ENCODE peak calls at places on chromosomes 5 and 9, in eight cellular contexts. One of them, this sample, is unnamed.

GRCh38 chr9:77589046-77589795 is 58.9 kb downstream of the GNA14 start:
- DNase-seq in fibroblast of pulmonary artery: no peak
- DNase-seq in body of pancreas: no peak
- DNase-seq in OCI-LY7: no peak
- DNase-seq in dorsolateral prefrontal cortex: no peak
- DNase-seq in astrocyte of the spinal cord: no peak
- DNase-seq in breast epithelium: no peak
- DNase-seq in HFF-Myc: no peak
- DNase-seq in this sample: no peak

GRCh38 chr9:22986556-22986955 is 539.9 kb downstream of the DMRTA1 start:
- DNase-seq in body of pancreas: no peak
- DNase-seq in breast epithelium: no peak
- DNase-seq in OCI-LY7: no peak
- DNase-seq in fibroblast of pulmonary artery: no peak
- DNase-seq in HFF-Myc: no peak
- DNase-seq in astrocyte of the spinal cord: no peak
- DNase-seq in dorsolateral prefrontal cortex: no peak
- DNase-seq in this sample: no peak

GRCh38 chr5:143086851-143087637 is 316.4 kb downstream of the NR3C1 start:
- DNase-seq in astrocyte of the spinal cord: peak
- DNase-seq in HFF-Myc: peak
- DNase-seq in body of pancreas: no peak
- DNase-seq in dorsolateral prefrontal cortex: no peak
- DNase-seq in fibroblast of pulmonary artery: peak
- DNase-seq in OCI-LY7: no peak
- DNase-seq in breast epithelium: no peak
- DNase-seq in this sample: peak

GRCh38 chr9:77857513-77858298 is 173.9 kb downstream of the GNAQ start:
- DNase-seq in dorsolateral prefrontal cortex: no peak
- DNase-seq in HFF-Myc: no peak
- DNase-seq in astrocyte of the spinal cord: no peak
- DNase-seq in body of pancreas: no peak
- DNase-seq in breast epithelium: no peak
- DNase-seq in fibroblast of pulmonary artery: no peak
- DNase-seq in OCI-LY7: no peak
- DNase-seq in this sample: no peak

GRCh38 chr9:128034821-128035764 is 32.0 kb downstream of the NAIF1 start:
- DNase-seq in HFF-Myc: peak
- DNase-seq in astrocyte of the spinal cord: peak
- DNase-seq in fibroblast of pulmonary artery: peak
- DNase-seq in body of pancreas: peak
- DNase-seq in dorsolateral prefrontal cortex: peak
- DNase-seq in breast epithelium: peak
- DNase-seq in OCI-LY7: peak
- DNase-seq in this sample: peak

GRCh38 chr5:143229896-143230675 is 173.4 kb downstream of the NR3C1 start:
- DNase-seq in dorsolateral prefrontal cortex: peak
- DNase-seq in breast epithelium: no peak
- DNase-seq in body of pancreas: no peak
- DNase-seq in OCI-LY7: peak
- DNase-seq in HFF-Myc: peak
- DNase-seq in fibroblast of pulmonary artery: no peak
- DNase-seq in astrocyte of the spinal cord: no peak
- DNase-seq in this sample: peak

GRCh38 chr9:138071292-138071691 is 193.7 kb downstream of the CACNA1B start:
- DNase-seq in fibroblast of pulmonary artery: no peak
- DNase-seq in HFF-Myc: no peak
- DNase-seq in OCI-LY7: no peak
- DNase-seq in dorsolateral prefrontal cortex: no peak
- DNase-seq in breast epithelium: no peak
- DNase-seq in astrocyte of the spinal cord: no peak
- DNase-seq in body of pancreas: no peak
- DNase-seq in this sample: no peak

GRCh38 chr9:7976167-7976755 is 176.7 kb upstream of the DMAC1 start:
- DNase-seq in body of pancreas: no peak
- DNase-seq in breast epithelium: no peak
- DNase-seq in astrocyte of the spinal cord: peak
- DNase-seq in fibroblast of pulmonary artery: no peak
- DNase-seq in dorsolateral prefrontal cortex: no peak
- DNase-seq in OCI-LY7: peak
- DNase-seq in HFF-Myc: no peak
- DNase-seq in this sample: no peak

GRCh38 chr5:171845857-171846785 is 60.5 kb downstream of the SMIM23 start:
- DNase-seq in astrocyte of the spinal cord: no peak
- DNase-seq in dorsolateral prefrontal cortex: no peak
- DNase-seq in OCI-LY7: no peak
- DNase-seq in body of pancreas: peak
- DNase-seq in HFF-Myc: no peak
- DNase-seq in breast epithelium: no peak
- DNase-seq in fibroblast of pulmonary artery: peak
- DNase-seq in this sample: no peak

GRCh38 chr9:114098660-114099522 is at the start of gene KIF12:
- DNase-seq in OCI-LY7: no peak
- DNase-seq in astrocyte of the spinal cord: no peak
- DNase-seq in body of pancreas: peak
- DNase-seq in fibroblast of pulmonary artery: no peak
- DNase-seq in breast epithelium: peak
- DNase-seq in HFF-Myc: no peak
- DNase-seq in dorsolateral prefrontal cortex: no peak
- DNase-seq in this sample: no peak

GRCh38 chr9:114033397-114034103 is 44.5 kb downstream of the AMBP start:
- DNase-seq in breast epithelium: peak
- DNase-seq in dorsolateral prefrontal cortex: no peak
- DNase-seq in body of pancreas: peak
- DNase-seq in HFF-Myc: no peak
- DNase-seq in fibroblast of pulmonary artery: peak
- DNase-seq in astrocyte of the spinal cord: peak
- DNase-seq in OCI-LY7: peak
- DNase-seq in this sample: no peak

DNA sequence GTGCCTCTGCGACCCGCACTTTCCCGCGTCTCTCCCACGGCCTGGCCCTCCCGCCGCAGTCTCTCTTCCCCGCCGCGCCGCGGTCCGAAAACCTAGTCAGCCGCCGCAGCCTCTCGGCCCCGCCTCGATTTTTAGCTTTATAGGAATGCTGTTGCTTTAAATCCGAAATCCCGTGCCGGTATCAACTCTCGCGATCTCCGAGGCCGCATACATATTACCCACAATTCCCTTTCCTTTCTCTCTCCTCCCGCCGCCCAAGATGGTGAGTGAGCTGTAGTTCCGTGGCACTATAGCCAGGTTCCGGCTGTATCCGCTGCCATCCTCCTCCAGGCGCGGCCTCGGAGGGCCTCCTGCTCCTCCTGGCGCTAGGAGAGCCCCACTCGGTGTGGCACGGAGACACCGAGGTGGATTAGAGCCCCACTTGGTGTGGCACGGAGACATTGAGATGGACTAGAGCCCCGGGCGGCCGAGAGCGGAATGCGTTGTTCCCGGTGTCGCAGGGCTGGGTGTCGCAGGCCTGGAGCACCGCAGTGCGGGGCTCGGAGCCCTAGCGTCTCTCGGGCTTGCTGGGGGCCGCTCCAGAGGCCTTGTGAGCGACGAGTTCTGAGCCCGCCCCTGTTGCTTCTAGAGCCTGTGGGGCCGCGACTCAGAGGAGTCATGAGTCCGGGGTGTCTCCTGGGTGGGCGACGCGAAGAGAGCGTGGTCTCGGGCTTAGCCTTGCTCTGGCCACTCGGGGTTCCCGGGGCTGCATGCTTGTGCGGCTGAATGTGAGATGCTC is at the start of the genes MED22 and RPL7A:
- DNase-seq in OCI-LY7: peak
- DNase-seq in astrocyte of the spinal cord: peak
- DNase-seq in breast epithelium: peak
- DNase-seq in body of pancreas: peak
- DNase-seq in dorsolateral prefrontal cortex: peak
- DNase-seq in fibroblast of pulmonary artery: peak
- DNase-seq in HFF-Myc: peak
- DNase-seq in this sample: peak
- TF ChIP-seq CTCF in OCI-LY7: no peak
- TF ChIP-seq CTCF in astrocyte of the spinal cord: no peak
- TF ChIP-seq CTCF in breast epithelium: no peak
- TF ChIP-seq CTCF in body of pancreas: no peak
- TF ChIP-seq CTCF in dorsolateral prefrontal cortex: peak
- TF ChIP-seq CTCF in fibroblast of pulmonary artery: no peak
- TF ChIP-seq CTCF in HFF-Myc: no peak
- TF ChIP-seq CTCF in this sample: no peak

DNA sequence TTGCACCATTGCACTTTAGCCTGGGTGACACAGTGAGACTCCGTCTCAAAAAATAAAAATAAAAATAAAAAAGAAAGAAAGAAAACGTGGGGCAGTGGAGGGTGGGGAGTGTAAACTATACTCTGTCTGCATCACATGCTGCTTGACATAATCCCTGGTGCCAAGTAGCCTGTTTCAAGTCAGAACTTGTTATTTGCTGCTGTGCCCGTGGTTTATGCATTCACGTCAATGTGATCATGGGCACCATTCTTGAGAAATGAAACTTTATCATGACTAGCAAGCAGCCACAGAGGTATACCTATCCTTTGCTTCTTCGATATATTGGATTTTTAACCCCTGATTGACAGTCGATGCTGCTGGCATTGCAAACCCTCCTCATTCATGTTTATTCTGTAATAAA is 4.1 kb upstream of the SMU1 start:
- DNase-seq in breast epithelium: no peak
- DNase-seq in OCI-LY7: no peak
- DNase-seq in HFF-Myc: no peak
- DNase-seq in body of pancreas: no peak
- DNase-seq in dorsolateral prefrontal cortex: no peak
- DNase-seq in fibroblast of pulmonary artery: no peak
- DNase-seq in astrocyte of the spinal cord: no peak
- DNase-seq in this sample: no peak
- H3K4me3 ChIP-seq in breast epithelium: no peak
- H3K4me3 ChIP-seq in OCI-LY7: peak
- H3K4me3 ChIP-seq in HFF-Myc: peak
- H3K4me3 ChIP-seq in body of pancreas: no peak
- H3K4me3 ChIP-seq in dorsolateral prefrontal cortex: peak
- H3K4me3 ChIP-seq in fibroblast of pulmonary artery: no peak
- H3K4me3 ChIP-seq in astrocyte of the spinal cord: no peak
- H3K4me3 ChIP-seq in this sample: no peak

GRCh38 chr5:10457682-10458574 is 16.2 kb downstream of the ROPN1L start:
- DNase-seq in dorsolateral prefrontal cortex: no peak
- DNase-seq in body of pancreas: no peak
- DNase-seq in astrocyte of the spinal cord: no peak
- DNase-seq in fibroblast of pulmonary artery: peak
- DNase-seq in OCI-LY7: no peak
- DNase-seq in HFF-Myc: no peak
- DNase-seq in breast epithelium: peak
- DNase-seq in this sample: no peak

GRCh38 chr5:10454591-10455272 is 13.1 kb downstream of the ROPN1L start:
- DNase-seq in body of pancreas: no peak
- DNase-seq in HFF-Myc: no peak
- DNase-seq in breast epithelium: no peak
- DNase-seq in dorsolateral prefrontal cortex: no peak
- DNase-seq in fibroblast of pulmonary artery: peak
- DNase-seq in OCI-LY7: no peak
- DNase-seq in astrocyte of the spinal cord: peak
- DNase-seq in this sample: no peak

GRCh38 chr5:10455273-10455670 is 13.6 kb downstream of the ROPN1L start:
- DNase-seq in breast epithelium: no peak
- DNase-seq in fibroblast of pulmonary artery: no peak
- DNase-seq in HFF-Myc: no peak
- DNase-seq in astrocyte of the spinal cord: no peak
- DNase-seq in OCI-LY7: no peak
- DNase-seq in dorsolateral prefrontal cortex: no peak
- DNase-seq in body of pancreas: no peak
- DNase-seq in this sample: no peak

GRCh38 chr5:10459080-10460055 is 17.7 kb downstream of the ROPN1L start:
- DNase-seq in dorsolateral prefrontal cortex: no peak
- DNase-seq in fibroblast of pulmonary artery: no peak
- DNase-seq in astrocyte of the spinal cord: no peak
- DNase-seq in body of pancreas: no peak
- DNase-seq in breast epithelium: no peak
- DNase-seq in HFF-Myc: no peak
- DNase-seq in OCI-LY7: no peak
- DNase-seq in this sample: no peak

DNA sequence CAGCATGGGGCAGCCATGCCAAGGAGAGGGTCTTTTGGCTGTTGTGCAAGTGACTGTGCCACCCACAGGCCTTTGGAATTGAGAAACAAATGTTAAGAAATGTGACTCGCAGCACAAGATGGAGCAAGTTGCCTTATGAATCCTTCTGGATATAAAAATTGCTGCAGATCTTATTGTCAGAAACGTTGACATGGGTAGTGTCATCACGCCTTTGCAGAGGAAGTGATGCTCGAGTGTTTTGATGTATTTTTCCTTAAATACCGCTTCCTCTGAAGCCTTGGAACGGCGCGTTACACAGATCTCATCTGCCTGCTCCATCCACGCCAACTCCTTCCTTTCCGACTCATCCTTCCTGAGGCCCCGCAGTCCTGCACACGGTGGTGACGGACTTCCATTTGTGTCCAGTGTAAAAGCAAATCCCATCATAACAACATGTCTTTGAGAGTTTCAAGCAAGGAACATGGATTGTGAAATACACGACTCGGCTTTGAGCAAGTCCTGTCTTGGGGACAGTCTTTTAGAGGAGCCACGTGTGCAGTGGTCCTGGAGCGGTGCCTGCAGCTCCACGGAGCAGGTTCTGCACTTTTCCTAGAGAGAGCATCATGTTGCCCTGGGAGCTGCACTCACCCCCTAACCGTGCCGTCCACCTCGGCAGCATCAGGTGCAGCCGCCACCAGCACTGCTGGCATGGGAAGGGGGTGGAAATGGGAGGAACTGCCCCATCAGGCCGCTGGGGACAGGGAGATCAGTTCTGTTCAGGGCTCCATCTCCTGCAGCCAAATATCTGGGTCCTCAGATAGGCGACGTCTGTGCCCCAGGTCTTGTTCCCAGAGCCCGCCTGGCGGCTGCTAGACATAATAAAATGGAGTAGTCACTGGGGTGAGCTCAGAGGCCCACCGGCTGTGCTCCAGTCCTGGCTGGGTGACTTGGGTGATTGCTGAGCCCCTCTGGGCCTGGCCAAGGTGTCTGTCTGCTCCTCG is 15.2 kb downstream of the ROPN1L start:
- DNase-seq in body of pancreas: no peak
- DNase-seq in astrocyte of the spinal cord: peak
- DNase-seq in OCI-LY7: no peak
- DNase-seq in HFF-Myc: no peak
- DNase-seq in dorsolateral prefrontal cortex: peak
- DNase-seq in fibroblast of pulmonary artery: peak
- DNase-seq in breast epithelium: no peak
- DNase-seq in this sample: no peak
- TF ChIP-seq CTCF in body of pancreas: no peak
- TF ChIP-seq CTCF in astrocyte of the spinal cord: no peak
- TF ChIP-seq CTCF in OCI-LY7: no peak
- TF ChIP-seq CTCF in HFF-Myc: no peak
- TF ChIP-seq CTCF in dorsolateral prefrontal cortex: no peak
- TF ChIP-seq CTCF in fibroblast of pulmonary artery: no peak
- TF ChIP-seq CTCF in breast epithelium: no peak
- TF ChIP-seq CTCF in this sample: no peak

DNA sequence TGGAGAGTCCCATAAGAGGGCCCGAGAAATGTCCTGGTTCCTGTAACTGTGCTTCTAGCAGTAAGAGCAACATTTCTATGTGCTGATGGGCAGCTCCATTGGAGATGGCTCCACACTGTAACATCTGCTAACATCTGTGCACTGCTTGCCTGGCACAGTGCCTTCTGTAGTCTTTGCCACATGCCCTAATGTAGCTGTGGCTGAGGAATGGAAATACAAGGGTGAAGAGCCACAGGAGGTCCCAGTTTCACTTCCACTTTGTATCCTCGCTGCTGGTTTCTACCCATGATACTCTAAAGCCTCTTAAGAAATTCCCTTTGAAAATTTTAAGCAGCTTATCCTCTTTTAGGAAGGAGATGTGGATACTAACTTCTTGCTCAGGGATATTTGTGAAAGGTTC is 97.4 kb downstream of the HOMER1 start:
- DNase-seq in fibroblast of pulmonary artery: no peak
- DNase-seq in dorsolateral prefrontal cortex: no peak
- DNase-seq in breast epithelium: no peak
- DNase-seq in HFF-Myc: peak
- DNase-seq in astrocyte of the spinal cord: peak
- DNase-seq in body of pancreas: no peak
- DNase-seq in OCI-LY7: peak
- DNase-seq in this sample: no peak
- H3K4me3 ChIP-seq in fibroblast of pulmonary artery: no peak
- H3K4me3 ChIP-seq in dorsolateral prefrontal cortex: no peak
- H3K4me3 ChIP-seq in breast epithelium: no peak
- H3K4me3 ChIP-seq in HFF-Myc: no peak
- H3K4me3 ChIP-seq in astrocyte of the spinal cord: no peak
- H3K4me3 ChIP-seq in body of pancreas: no peak
- H3K4me3 ChIP-seq in OCI-LY7: peak
- H3K4me3 ChIP-seq in this sample: no peak

This sample was measured in AG09309.